ENCODE peak calls at places on chromosomes 6 and 20, in four cellular contexts. A is K562, I is HepG2, S is GM12878. U is an unnamed sample.
A peak's percentile ranks its signal among the peaks of the same experiment; 100 is the strongest.

GRCh38 chr6:31042801-31043200 is 32.5 kb downstream of the MUC22 start:
- DNase-seq in S (no peak), A (peak; percentile 54), I (peak; percentile 56), U (peak; percentile 55)

GRCh38 chr20:49835031-49835430 is 22.4 kb downstream of the SLC9A8 start:
- DNase-seq in A (no peak), I (no peak), S (no peak), U (no peak)

GRCh38 chr20:50788045-50788867 is 6.6 kb upstream of the BCAS4 start:
- DNase-seq in S (no peak), I (peak; percentile 83), A (no peak), U (peak; percentile 35)

GRCh38 chr6:30915591-30915946 is 1.5 kb downstream of the VARS2 start:
- DNase-seq in A (peak; percentile 70), S (no peak), I (peak; percentile 76), U (peak; percentile 71)

GRCh38 chr6:126812651-126813050 is 305.8 kb upstream of the RSPO3 start:
- DNase-seq in I (no peak), A (no peak), S (no peak), U (no peak)

GRCh38 chr20:36859700-36860330 is 16.1 kb upstream of the TLDC2 start:
- DNase-seq in I (no peak), A (no peak), S (no peak), U (no peak)

GRCh38 chr6:38261626-38262025 is 378.1 kb downstream of the BTBD9 start:
- DNase-seq in S (no peak), I (no peak), A (no peak), U (no peak)

GRCh38 chr6:106134906-106135634 is 48.9 kb downstream of the PRDM1 start:
- DNase-seq in A (peak; percentile 56), S (no peak), I (peak; percentile 53), U (no peak)

GRCh38 chr6:111469543-111469942 is 13.5 kb downstream of the REV3L start:
- DNase-seq in A (peak; percentile 21), I (no peak), S (no peak), U (no peak)

GRCh38 chr6:4543596-4543995 is 232.6 kb upstream of the CDYL start:
- DNase-seq in A (no peak), S (no peak), I (no peak), U (no peak)

GRCh38 chr20:13007596-13007995 is 1.2 kb upstream of the SPTLC3 start:
- DNase-seq in S (no peak), I (no peak), A (no peak), U (no peak)

GRCh38 chr6:81731814-81732213 is 20.7 kb downstream of the TENT5A start:
- DNase-seq in I (no peak), A (no peak), S (no peak), U (no peak)

GRCh38 chr6:14240411-14241166 is 123.0 kb downstream of the CD83 start:
- DNase-seq in A (no peak), S (no peak), I (no peak), U (no peak)

GRCh38 chr20:12928755-12929401 is 79.9 kb upstream of the SPTLC3 start:
- DNase-seq in A (no peak), I (peak; percentile 91), S (no peak), U (no peak)

GRCh38 chr20:32685541-32686529 is 12.1 kb upstream of the C20orf203 start:
- DNase-seq in A (peak; percentile 25), S (no peak), I (peak; percentile 100), U (no peak)

GRCh38 chr6:105500693-105501092 is 97.8 kb upstream of the PREP start:
- DNase-seq in A (no peak), S (no peak), I (no peak), U (peak; percentile 15)

GRCh38 chr6:169441292-169441691 is 187.6 kb upstream of the THBS2 start:
- DNase-seq in A (no peak), I (no peak), S (no peak), U (no peak)

GRCh38 chr20:57584768-57585461 is 24.0 kb downstream of the PCK1 start:
- DNase-seq in I (no peak), A (no peak), S (no peak), U (no peak)

GRCh38 chr6:50236164-50236563 is 186.4 kb upstream of the DEFB112 start:
- DNase-seq in S (no peak), I (no peak), A (no peak), U (no peak)

GRCh38 chr20:21490105-21490504 is 23.8 kb downstream of the NKX2-2 start:
- DNase-seq in A (no peak), I (no peak), S (no peak), U (no peak)

GRCh38 chr6:149923327-149923986 is 536 bp upstream of the RAET1G start:
- DNase-seq in A (no peak), I (no peak), S (no peak), U (no peak)

GRCh38 chr6:13511913-13512717 is 24.7 kb upstream of the GFOD1 start:
- DNase-seq in I (no peak), S (no peak), A (no peak), U (no peak)

GRCh38 chr20:61896058-61896961 is 169.4 kb downstream of the TAF4 start:
- DNase-seq in I (peak; percentile 44), A (peak; percentile 82), S (no peak), U (peak; percentile 79)

GRCh38 chr6:170093658-170094596 is 197.0 kb downstream of the DLL1 start:
- DNase-seq in I (no peak), S (no peak), A (no peak), U (no peak)

GRCh38 chr20:63963348-63963741 is 6.4 kb downstream of the ZNF512B start:
- DNase-seq in A (no peak), I (no peak), S (no peak), U (no peak)

GRCh38 chr6:105036371-105036770 is 79.5 kb downstream of the LIN28B start:
- DNase-seq in A (no peak), S (no peak), I (no peak), U (no peak)

GRCh38 chr6:28940859-28941680 is 17.3 kb upstream of the TRIM27 start:
- DNase-seq in A (peak; percentile 68), S (peak; percentile 93), I (peak; percentile 89), U (peak; percentile 51)

GRCh38 chr6:17497701-17498100 is 102.4 kb upstream of the FAM8A1 start:
- DNase-seq in I (no peak), A (no peak), S (no peak), U (no peak)

GRCh38 chr6:32168807-32169206 is 4.4 kb downstream of the EGFL8 start:
- DNase-seq in I (no peak), S (no peak), A (peak; percentile 76), U (no peak)

GRCh38 chr6:32968770-32969684 is 633 bp downstream of the BRD2 start:
- DNase-seq in S (no peak), I (peak; percentile 95), A (peak; percentile 90), U (peak; percentile 67)

GRCh38 chr6:79421707-79422484 is 115.3 kb downstream of the LCA5 start:
- DNase-seq in A (no peak), I (no peak), S (peak; percentile 12), U (no peak)

GRCh38 chr6:169852504-169853195 is 101.2 kb downstream of the ERMARD start:
- DNase-seq in A (no peak), I (no peak), S (no peak), U (no peak)

GRCh38 chr6:15464211-15464725 is 198.6 kb downstream of the DTNBP1 start:
- DNase-seq in S (no peak), A (peak; percentile 82), I (peak; percentile 28), U (peak; percentile 58)

GRCh38 chr6:33746651-33747100 is at the start of gene IP6K3:
- DNase-seq in S (no peak), I (no peak), A (no peak), U (no peak)

GRCh38 chr6:28866342-28867077 is 57.3 kb downstream of the TRIM27 start:
- DNase-seq in I (peak; percentile 85), S (no peak), A (peak; percentile 31), U (no peak)

GRCh38 chr6:87483929-87484328 is 11.2 kb downstream of the SLC35A1 start:
- DNase-seq in I (peak; percentile 13), A (peak; percentile 14), S (no peak), U (peak; percentile 15)

GRCh38 chr6:105545206-105545920 is 142.5 kb upstream of the PREP start:
- DNase-seq in I (no peak), A (no peak), S (no peak), U (no peak)

DNA sequence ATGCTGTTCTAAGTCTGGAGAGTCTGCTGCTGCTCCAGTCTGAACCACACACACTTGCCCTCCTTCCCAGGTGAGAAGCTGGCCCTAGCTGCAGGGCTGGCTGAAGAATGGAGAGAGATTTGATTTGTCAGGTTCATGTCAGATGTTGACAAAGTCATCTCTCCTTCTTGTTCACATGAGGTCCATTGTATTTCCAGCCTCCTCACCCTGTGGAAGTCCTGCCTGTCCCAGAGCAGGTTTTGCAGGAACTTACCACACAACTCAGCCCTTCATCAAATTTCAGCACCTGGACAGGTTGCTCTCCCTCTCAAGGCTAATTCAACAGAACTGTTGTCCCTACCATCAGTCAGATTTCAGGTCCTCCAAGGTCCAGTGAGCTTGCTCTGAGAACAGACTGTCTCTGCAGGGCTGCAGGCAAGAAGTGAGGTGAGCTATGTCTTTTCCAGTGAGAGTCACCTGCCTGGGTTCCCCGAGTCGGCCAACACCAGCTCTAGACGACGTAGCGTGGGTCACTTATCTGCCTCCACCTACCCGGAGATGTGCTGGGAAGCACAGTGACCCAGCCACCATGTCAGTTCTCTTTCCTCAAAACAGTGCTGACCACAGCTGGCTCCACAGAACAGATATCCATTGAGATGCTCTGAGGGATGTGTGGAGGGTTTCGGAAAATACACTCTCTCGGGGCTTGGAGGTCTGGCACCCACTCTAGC is 58.0 kb upstream of the CD93 start:
- DNase-seq in S (no peak), I (no peak), A (no peak), U (no peak)
- TF ChIP-seq TARDBP in S (no peak), I (no peak), A (no peak), U (no peak)

GRCh38 chr6:5850848-5851255 is 155.9 kb downstream of the NRN1 start:
- DNase-seq in I (no peak), S (no peak), A (no peak), U (no peak)
- TF ChIP-seq TARDBP in I (no peak), S (no peak), A (no peak), U (no peak)

DNA sequence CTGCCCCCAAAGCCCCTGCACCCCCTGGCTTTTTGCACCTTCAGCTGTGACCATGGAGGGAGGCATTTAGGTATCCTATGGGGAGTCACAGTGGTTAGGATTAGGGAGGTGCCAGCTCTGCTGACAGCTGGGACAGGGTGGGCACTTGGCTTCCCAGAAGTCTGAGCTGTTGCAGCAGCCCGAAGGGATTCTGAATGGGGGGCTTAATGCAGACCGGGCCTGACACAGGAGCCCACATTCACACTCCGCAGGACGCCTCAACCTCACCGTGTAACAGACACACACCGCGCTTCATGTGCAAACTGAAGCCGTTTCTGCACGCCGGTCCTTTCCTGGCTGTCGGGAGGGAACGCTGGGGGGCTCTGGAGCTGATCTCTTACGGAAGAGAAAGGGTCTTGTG is 1.9 kb downstream of the EBF4 start:
- DNase-seq in A (no peak), I (no peak), S (no peak), U (no peak)
- TF ChIP-seq TARDBP in A (no peak), I (no peak), S (no peak), U (no peak)

DNA sequence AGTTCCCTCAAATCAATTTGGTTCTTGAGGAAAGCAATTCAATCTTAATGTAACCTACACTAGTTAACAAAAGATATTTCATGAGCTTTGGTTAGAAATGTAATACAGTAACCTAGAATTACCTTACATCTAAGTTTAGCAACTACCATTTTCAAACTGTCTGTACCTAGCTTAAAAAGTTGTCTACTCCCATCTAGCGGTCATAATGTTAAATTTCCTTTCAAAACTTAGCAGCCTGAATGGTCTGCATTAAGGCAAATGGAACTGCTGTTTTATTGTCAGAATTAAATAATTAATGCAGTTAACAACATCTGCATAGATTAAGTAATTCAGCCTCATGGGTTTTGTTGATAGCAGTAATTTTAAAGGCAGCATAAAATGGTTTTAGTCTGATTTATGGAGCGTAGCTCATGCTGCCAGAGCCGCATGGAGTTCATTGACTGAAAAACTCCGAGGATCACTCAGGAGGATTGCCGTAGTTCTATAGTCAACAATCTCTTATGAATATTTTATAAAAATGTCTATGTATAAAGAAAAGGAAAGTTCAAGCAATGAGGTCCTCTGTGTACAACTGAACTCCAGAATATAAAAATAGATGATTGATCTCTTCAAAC is 485.4 kb upstream of the MANEA start:
- DNase-seq in I (peak; percentile 41), A (no peak), S (no peak), U (peak; percentile 11)
- TF ChIP-seq TARDBP in I (no peak), A (no peak), S (no peak), U (no peak)